ENCODE peak calls at places on chromosomes 5 and 9, in ten cellular contexts. H, A, O, D, U, M, G, Q, E and I are unnamed samples.

GRCh38 chr9:19269582-19269981 is 39.1 kb downstream of the DENND4C start:
- DNase-seq in M (no peak), E (no peak), Q (no peak), G (no peak), D (no peak), H (no peak), O (no peak), U (no peak), A (peak; percentile 9), I (no peak)

GRCh38 chr5:67997892-67998457 is 217.6 kb upstream of the PIK3R1 start:
- DNase-seq in E (no peak), D (no peak), Q (no peak), A (no peak), H (no peak), U (no peak), O (no peak), G (no peak), M (no peak), I (no peak)

GRCh38 chr9:120918931-120919638 is 7.5 kb downstream of the TRAF1 start:
- DNase-seq in D (no peak), Q (no peak), O (no peak), U (no peak), G (no peak), A (no peak), H (peak; percentile 52), E (no peak), M (no peak), I (no peak)

GRCh38 chr5:78627766-78628165 is 20.8 kb downstream of the LHFPL2 start:
- DNase-seq in Q (no peak), E (no peak), A (peak; percentile 58), G (no peak), U (no peak), M (no peak), H (no peak), O (no peak), D (peak; percentile 66), I (no peak)

GRCh38 chr5:7015586-7016256 is 302.5 kb downstream of the TENT4A start:
- DNase-seq in O (no peak), E (no peak), U (no peak), D (no peak), A (no peak), M (no peak), Q (no peak), H (no peak), G (peak; percentile 37), I (no peak)

GRCh38 chr5:132055441-132055807 is 5.0 kb upstream of the IL3 start:
- DNase-seq in Q (no peak), O (no peak), M (no peak), E (no peak), D (no peak), G (no peak), A (no peak), U (no peak), H (no peak), I (no peak)

GRCh38 chr5:172110260-172110815 is 77.7 kb downstream of the STK10 start:
- DNase-seq in Q (no peak), U (no peak), O (no peak), D (no peak), E (no peak), M (no peak), A (no peak), H (peak; percentile 16), G (no peak), I (no peak)

GRCh38 chr5:89265511-89266169 is 382.7 kb upstream of the MEF2C start:
- DNase-seq in E (no peak), G (peak; percentile 73), U (no peak), H (no peak), O (no peak), Q (no peak), A (peak; percentile 74), D (peak; percentile 89), M (no peak), I (peak; percentile 93)

GRCh38 chr9:13213337-13213736 is 66.2 kb downstream of the MPDZ start:
- DNase-seq in Q (no peak), M (no peak), H (no peak), G (peak; percentile 37), D (peak; percentile 53), A (no peak), U (no peak), E (no peak), O (no peak), I (peak; percentile 60)

GRCh38 chr9:137705443-137705863 is 86.6 kb downstream of the EHMT1 start:
- DNase-seq in D (no peak), Q (no peak), H (no peak), E (no peak), U (no peak), G (no peak), O (no peak), A (no peak), M (no peak), I (no peak)

GRCh38 chr5:150320048-150320555 is 17.4 kb upstream of the ARSI start:
- DNase-seq in A (peak; percentile 69), G (peak; percentile 72), U (no peak), E (peak; percentile 84), Q (no peak), O (no peak), H (peak; percentile 81), D (peak; percentile 71), M (peak; percentile 65), I (peak; percentile 90)

GRCh38 chr5:38673671-38674071 is 117.2 kb upstream of the LIFR start:
- DNase-seq in M (no peak), D (no peak), G (peak; percentile 57), Q (no peak), A (no peak), O (no peak), E (no peak), H (no peak), U (no peak), I (no peak)

GRCh38 chr9:132015866-132016265 is 63.8 kb downstream of the MED27 start:
- DNase-seq in H (no peak), G (no peak), Q (no peak), D (no peak), M (no peak), A (no peak), E (no peak), O (no peak), U (no peak), I (no peak)

GRCh38 chr5:173774212-173774850 is 113.8 kb upstream of the CPEB4 start:
- DNase-seq in M (no peak), O (no peak), U (no peak), E (no peak), Q (no peak), A (no peak), D (no peak), G (no peak), H (peak; percentile 79), I (no peak)

GRCh38 chr5:171577940-171578856 is 158.8 kb downstream of the FGF18 start:
- DNase-seq in O (no peak), A (no peak), U (no peak), D (no peak), G (no peak), Q (no peak), E (no peak), M (no peak), H (peak; percentile 60), I (peak; percentile 39)

GRCh38 chr5:40485021-40485998 is 194.4 kb upstream of the PTGER4 start:
- DNase-seq in A (no peak), D (no peak), U (no peak), G (no peak), M (no peak), Q (no peak), H (no peak), E (no peak), O (no peak), I (no peak)

GRCh38 chr9:86487222-86487841 is 133.1 kb upstream of the TUT7 start:
- DNase-seq in A (no peak), Q (peak; percentile 1), H (no peak), G (peak; percentile 23), U (no peak), M (no peak), E (peak; percentile 60), D (peak; percentile 69), O (no peak), I (peak; percentile 85)

GRCh38 chr5:124053340-124053739 is 541.4 kb downstream of the CSNK1G3 start:
- DNase-seq in Q (no peak), D (no peak), E (no peak), G (no peak), U (no peak), A (peak; percentile 18), O (no peak), M (no peak), H (no peak), I (no peak)

GRCh38 chr5:11502783-11503182 is 401.5 kb downstream of the CTNND2 start:
- DNase-seq in Q (no peak), H (no peak), M (no peak), D (no peak), O (no peak), A (no peak), G (no peak), E (no peak), U (no peak), I (no peak)

GRCh38 chr5:80941496-80941895 is 18.7 kb upstream of the RASGRF2 start:
- DNase-seq in O (no peak), H (no peak), E (no peak), U (no peak), A (no peak), G (no peak), Q (no peak), D (no peak), M (no peak), I (no peak)

GRCh38 chr9:121322037-121322736 is 47.9 kb downstream of the STOM start:
- DNase-seq in Q (no peak), E (peak; percentile 88), A (peak; percentile 76), D (peak; percentile 95), O (no peak), U (no peak), H (no peak), G (peak; percentile 93), M (no peak), I (peak; percentile 95)

GRCh38 chr5:154542000-154542399 is 64.0 kb upstream of the HAND1 start:
- DNase-seq in H (no peak), M (no peak), D (no peak), A (no peak), E (no peak), G (no peak), U (no peak), Q (no peak), O (no peak), I (no peak)

GRCh38 chr5:14428302-14429081 is 153.1 kb upstream of the OTULINL start:
- DNase-seq in A (peak; percentile 64), M (no peak), E (no peak), G (peak; percentile 71), Q (no peak), D (peak; percentile 73), O (no peak), U (no peak), H (no peak), I (no peak)

GRCh38 chr5:168433982-168434381 is 52.3 kb upstream of the RARS1 start:
- DNase-seq in M (no peak), G (no peak), E (no peak), O (no peak), H (no peak), A (peak; percentile 19), U (no peak), Q (no peak), D (no peak), I (no peak)

GRCh38 chr5:151569132-151570046 is 21.7 kb downstream of the FAT2 start:
- DNase-seq in E (no peak), H (peak; percentile 44), G (peak; percentile 10), Q (no peak), M (no peak), D (no peak), O (no peak), U (no peak), A (no peak), I (no peak)

GRCh38 chr9:23768861-23769260 is 57.2 kb downstream of the ELAVL2 start:
- DNase-seq in Q (no peak), D (no peak), M (no peak), E (no peak), U (no peak), G (no peak), O (no peak), H (no peak), A (no peak), I (no peak)

GRCh38 chr5:80219381-80219780 is 36.5 kb downstream of the SERINC5 start:
- DNase-seq in Q (no peak), M (no peak), H (peak; percentile 45), E (no peak), A (no peak), O (no peak), U (no peak), G (no peak), D (no peak), I (no peak)

GRCh38 chr9:138101444-138102234 is 224.1 kb downstream of the CACNA1B start:
- DNase-seq in O (no peak), D (no peak), A (no peak), U (no peak), M (no peak), H (no peak), Q (no peak), E (no peak), G (no peak), I (no peak)